ENCODE peak calls at places on chromosome 22, in eight cellular contexts. B, E, Y, R, T, N, M and Z are unnamed samples.

GRCh38 chr22:37167176-37167980 is 17.7 kb upstream of the IL2RB start:
- DNase-seq in B (no peak), E (no peak), Y (no peak), R (no peak), T (no peak), N (no peak), M (no peak), Z (no peak)

GRCh38 chr22:47050601-47051051 is 288.2 kb downstream of the TBC1D22A start:
- DNase-seq in B (no peak), E (no peak), Y (no peak), R (no peak), T (no peak), N (no peak), M (no peak), Z (no peak)

GRCh38 chr22:39308614-39309363 is 10.6 kb downstream of the RPL3 start:
- DNase-seq in B (no peak), E (peak), Y (no peak), R (no peak), T (no peak), N (no peak), M (no peak), Z (no peak)

GRCh38 chr22:24727218-24727851 is 47.2 kb downstream of the PIWIL3 start:
- DNase-seq in B (no peak), E (peak), Y (no peak), R (no peak), T (no peak), N (no peak), M (no peak), Z (no peak)

GRCh38 chr22:49550766-49551362 is 276.8 kb downstream of the BRD1 start:
- DNase-seq in B (no peak), E (no peak), Y (no peak), R (no peak), T (no peak), N (no peak), M (no peak), Z (no peak)

GRCh38 chr22:37747090-37747714 is 50.4 kb downstream of the TRIOBP start:
- DNase-seq in B (no peak), E (peak), Y (no peak), R (peak), T (peak), N (no peak), M (no peak), Z (no peak)

GRCh38 chr22:26892401-26893033 is 235.1 kb downstream of the MIAT start:
- DNase-seq in B (no peak), E (no peak), Y (no peak), R (no peak), T (no peak), N (no peak), M (no peak), Z (no peak)

GRCh38 chr22:31944700-31945477 is 554 bp downstream of the YWHAH start:
- DNase-seq in B (peak), E (no peak), Y (peak), R (no peak), T (peak), N (no peak), M (peak), Z (no peak)

GRCh38 chr22:35421121-35421520 is 21.2 kb downstream of the MCM5 start:
- DNase-seq in B (no peak), E (no peak), Y (no peak), R (no peak), T (no peak), N (no peak), M (no peak), Z (no peak)